ENCODE peak calls at places on chromosomes 3 and 15, in five cellular contexts. L, Q, K, N and U are unnamed samples.

GRCh38 chr15:48250640-48251076 is 44.6 kb downstream of the SLC12A1 start:
- DNase-seq in L (no peak), Q (peak; percentile 75), K (peak; percentile 88), N (peak; percentile 79), U (peak; percentile 23)

GRCh38 chr3:51966016-51966415 is 1.2 kb downstream of the PCBP4 start:
- DNase-seq in L (no peak), Q (no peak), K (no peak), N (no peak), U (no peak)

GRCh38 chr3:30258426-30259392 is 347.7 kb upstream of the TGFBR2 start:
- DNase-seq in L (no peak), Q (no peak), K (no peak), N (peak; percentile 30), U (no peak)

GRCh38 chr3:152278674-152279427 is 10.1 kb downstream of the MBNL1 start:
- DNase-seq in L (no peak), Q (no peak), K (no peak), N (no peak), U (no peak)

GRCh38 chr15:59549339-59549807 is 62.2 kb upstream of the GCNT3 start:
- DNase-seq in L (no peak), Q (no peak), K (no peak), N (no peak), U (no peak)

GRCh38 chr3:155321418-155321817 is 27.9 kb upstream of the STRIT1 start:
- DNase-seq in L (no peak), Q (no peak), K (peak; percentile 38), N (peak; percentile 15), U (no peak)

GRCh38 chr3:98902341-98902740 is 846 bp upstream of the DCBLD2 start:
- DNase-seq in L (no peak), Q (no peak), K (no peak), N (no peak), U (no peak)

GRCh38 chr3:162512488-162512887 is 1015.9 kb downstream of the OTOL1 start:
- DNase-seq in L (no peak), Q (no peak), K (no peak), N (no peak), U (no peak)

GRCh38 chr3:123276346-123276745 is 74.6 kb downstream of the SEC22A start:
- DNase-seq in L (no peak), Q (no peak), K (no peak), N (no peak), U (no peak)

GRCh38 chr15:90942354-90943120 is 7.5 kb downstream of the UNC45A start:
- DNase-seq in L (no peak), Q (no peak), K (no peak), N (no peak), U (no peak)

GRCh38 chr3:149753717-149754116 is 1.4 kb upstream of the COMMD2 start:
- DNase-seq in L (no peak), Q (no peak), K (no peak), N (no peak), U (no peak)

GRCh38 chr3:124652009-124652408 is 78.2 kb upstream of the UMPS start:
- DNase-seq in L (no peak), Q (no peak), K (no peak), N (no peak), U (no peak)

GRCh38 chr3:8713901-8714759 is 19.5 kb upstream of the CAV3 start:
- DNase-seq in L (no peak), Q (peak; percentile 43), K (no peak), N (no peak), U (no peak)

GRCh38 chr3:78176869-78177268 is 1137.0 kb downstream of the ROBO2 start:
- DNase-seq in L (no peak), Q (no peak), K (no peak), N (no peak), U (no peak)

GRCh38 chr15:99474981-99475753 is 90.6 kb upstream of the MEF2A start:
- DNase-seq in L (no peak), Q (no peak), K (peak; percentile 88), N (no peak), U (no peak)

GRCh38 chr3:194575484-194576210 is 57.6 kb downstream of the TMEM44 start:
- DNase-seq in L (no peak), Q (peak; percentile 68), K (peak; percentile 89), N (peak; percentile 64), U (peak; percentile 96)

GRCh38 chr3:133384331-133385027 is 15.4 kb upstream of the BFSP2 start:
- DNase-seq in L (no peak), Q (peak; percentile 69), K (peak; percentile 70), N (peak; percentile 65), U (peak; percentile 20)

GRCh38 chr3:111521881-111522280 is 20.1 kb upstream of the CD96 start:
- DNase-seq in L (no peak), Q (peak; percentile 66), K (peak; percentile 47), N (peak; percentile 83), U (no peak)

GRCh38 chr3:172257638-172258400 is 190.4 kb downstream of the GHSR start:
- DNase-seq in L (no peak), Q (no peak), K (no peak), N (peak; percentile 71), U (peak; percentile 32)

GRCh38 chr15:79615754-79616153 is 183.6 kb downstream of the MINAR1 start:
- DNase-seq in L (no peak), Q (no peak), K (no peak), N (no peak), U (no peak)

GRCh38 chr3:85589145-85589544 is 630.4 kb downstream of the CADM2 start:
- DNase-seq in L (no peak), Q (no peak), K (peak; percentile 73), N (peak; percentile 7), U (peak; percentile 93)

GRCh38 chr15:59545573-59545972 is 66.0 kb upstream of the GCNT3 start:
- DNase-seq in L (no peak), Q (no peak), K (no peak), N (no peak), U (no peak)

GRCh38 chr15:95616306-95616705 is 714.2 kb upstream of the NR2F2 start:
- DNase-seq in L (no peak), Q (no peak), K (no peak), N (no peak), U (no peak)

GRCh38 chr15:62545392-62546227 is 380.5 kb upstream of the C2CD4B start:
- DNase-seq in L (no peak), Q (peak; percentile 11), K (peak; percentile 47), N (peak; percentile 42), U (no peak)

GRCh38 chr15:62758126-62758951 is 284.2 kb upstream of the TPM1 start:
- DNase-seq in L (no peak), Q (peak; percentile 84), K (peak; percentile 85), N (peak; percentile 90), U (peak; percentile 91)

GRCh38 chr3:161548301-161548700 is 51.7 kb downstream of the OTOL1 start:
- DNase-seq in L (no peak), Q (peak; percentile 14), K (peak; percentile 17), N (no peak), U (no peak)

GRCh38 chr3:194906229-194906629 is 220.5 kb downstream of the FAM43A start:
- DNase-seq in L (no peak), Q (peak; percentile 85), K (peak; percentile 54), N (peak; percentile 68), U (no peak)

GRCh38 chr3:117104792-117105191 is 395.2 kb downstream of the TUSC7 start:
- DNase-seq in L (no peak), Q (no peak), K (no peak), N (peak; percentile 55), U (no peak)

GRCh38 chr3:146026547-146026946 is 134.4 kb downstream of the PLOD2 start:
- DNase-seq in L (no peak), Q (no peak), K (peak; percentile 26), N (no peak), U (no peak)

GRCh38 chr3:57150097-57150496 is 15.1 kb downstream of the IL17RD start:
- DNase-seq in L (no peak), Q (no peak), K (no peak), N (no peak), U (no peak)

GRCh38 chr3:23254875-23255274 is 51.7 kb downstream of the UBE2E2 start:
- DNase-seq in L (no peak), Q (no peak), K (no peak), N (no peak), U (no peak)

GRCh38 chr15:70182858-70183695 is 85.4 kb upstream of the TLE3 start:
- DNase-seq in L (no peak), Q (no peak), K (no peak), N (no peak), U (no peak)

GRCh38 chr3:23834082-23834870 is 28.5 kb downstream of the UBE2E1 start:
- DNase-seq in L (no peak), Q (no peak), K (peak; percentile 26), N (no peak), U (no peak)

GRCh38 chr3:31610700-31611275 is 78.1 kb downstream of the STT3B start:
- DNase-seq in L (no peak), Q (peak; percentile 53), K (peak; percentile 67), N (peak; percentile 66), U (no peak)

GRCh38 chr3:102092617-102093466 is 243.5 kb downstream of the NFKBIZ start:
- DNase-seq in L (no peak), Q (peak; percentile 80), K (no peak), N (peak; percentile 67), U (peak; percentile 98)